ENCODE peak calls at places on chromosome 12, in nine cellular contexts. W is GM12892; Q is activated CD4-positive, alpha-beta T cell treated with anti-CD3 and anti-CD28 coated beads, Interleukin-2, amount 10 ng/mL, durations not matched to agents 24 days and 14 days; C is fibroblast of mammary gland; H is effector CD8-positive, alpha-beta T cell; B is stimulated activated CD8-positive, alpha-beta memory T cell treated with anti-CD3 and anti-CD28 coated beads, Interleukin-12 subunit alpha, Interleukin-12 subunit beta, amount 100 ng/mL, for 1 hour; T is left ventricle myocardium inferior; K is caudate nucleus; M is neuronal stem cell. J is an unnamed sample.

GRCh38 chr12:49824886-49825285 is 3.3 kb downstream of the NCKAP5L start:
- DNase-seq in W (no peak), Q (no peak), C (peak), H (no peak), B (no peak), T (no peak), K (no peak), M (no peak), J (no peak)

GRCh38 chr12:110872100-110872499 is 25.3 kb downstream of the CCDC63 start:
- DNase-seq in W (no peak), Q (no peak), C (no peak), H (no peak), B (no peak), T (no peak), K (no peak), M (no peak), J (no peak)

GRCh38 chr12:124024263-124024678 is 51.3 kb downstream of the ZNF664 start:
- DNase-seq in W (no peak), Q (no peak), C (no peak), H (no peak), B (no peak), T (no peak), K (no peak), M (no peak), J (no peak)

GRCh38 chr12:124727244-124727673 is 136.4 kb downstream of the SCARB1 start:
- DNase-seq in W (no peak), Q (no peak), C (peak), H (no peak), B (no peak), T (peak), K (peak), M (no peak), J (peak)

GRCh38 chr12:64142382-64142781 is 79.7 kb downstream of the KICS2 start:
- DNase-seq in W (no peak), Q (no peak), C (no peak), H (no peak), B (no peak), T (no peak), K (no peak), M (no peak), J (no peak)

GRCh38 chr12:130715996-130716917 is at the start of gene RIMBP2:
- DNase-seq in W (no peak), Q (no peak), C (no peak), H (no peak), B (no peak), T (no peak), K (no peak), M (peak), J (no peak)

GRCh38 chr12:96260644-96261043 is 66.5 kb downstream of the ELK3 start:
- DNase-seq in W (no peak), Q (peak), C (no peak), H (no peak), B (no peak), T (no peak), K (no peak), M (no peak), J (no peak)

GRCh38 chr12:68331500-68331868 is 678 bp downstream of the MDM1 start:
- DNase-seq in W (no peak), Q (no peak), C (no peak), H (no peak), B (no peak), T (no peak), K (no peak), M (no peak), J (no peak)

GRCh38 chr12:90515199-90516175 is 439.5 kb downstream of the CCER1 start:
- DNase-seq in W (no peak), Q (no peak), C (peak), H (no peak), B (no peak), T (no peak), K (no peak), M (no peak), J (no peak)

GRCh38 chr12:57127101-57127709 is 1.1 kb upstream of the LRP1 start:
- DNase-seq in W (no peak), Q (peak), C (no peak), H (no peak), B (no peak), T (peak), K (no peak), M (peak), J (peak)

GRCh38 chr12:23803547-23803946 is 145.9 kb downstream of the SOX5 start:
- DNase-seq in W (no peak), Q (no peak), C (peak), H (no peak), B (no peak), T (no peak), K (no peak), M (no peak), J (no peak)

GRCh38 chr12:14408208-14408607 is 42.7 kb downstream of the ATF7IP start:
- DNase-seq in W (no peak), Q (peak), C (peak), H (no peak), B (no peak), T (no peak), K (no peak), M (no peak), J (no peak)

GRCh38 chr12:9940370-9940769 is 8.2 kb upstream of the CLEC2A start:
- DNase-seq in W (no peak), Q (peak), C (peak), H (no peak), B (no peak), T (no peak), K (no peak), M (no peak), J (no peak)

GRCh38 chr12:57530396-57531142 is 7.9 kb downstream of the MBD6 start:
- DNase-seq in W (no peak), Q (no peak), C (no peak), H (no peak), B (no peak), T (no peak), K (no peak), M (no peak), J (no peak)

GRCh38 chr12:115897718-115898117 is 379.8 kb downstream of the MED13L start:
- DNase-seq in W (no peak), Q (no peak), C (peak), H (no peak), B (no peak), T (no peak), K (no peak), M (no peak), J (no peak)

GRCh38 chr12:58933068-58933681 is 12.9 kb upstream of the LRIG3 start:
- DNase-seq in W (no peak), Q (no peak), C (no peak), H (no peak), B (no peak), T (no peak), K (no peak), M (no peak), J (no peak)

GRCh38 chr12:13961983-13962382 is 19.4 kb downstream of the GRIN2B start:
- DNase-seq in W (no peak), Q (no peak), C (no peak), H (no peak), B (no peak), T (no peak), K (peak), M (no peak), J (no peak)

J was measured in T1000.